ENCODE peak calls at places on chromosomes 11 and 22, in seven cellular contexts. K is PC-3; P is epithelial cell of esophagus; Q is fibroblast of lung; N is CD4-positive, alpha-beta T cell; B is GM20000; T is OCI-LY7. D is an unnamed sample.

GRCh38 chr11:2120359-2121100 is 18.7 kb downstream of the IGF2 start:
- DNase-seq in K (no peak), P (no peak), Q (peak; percentile 15), N (no peak), B (no peak), T (no peak), D (no peak)

GRCh38 chr11:126477526-126478275 is 122.2 kb downstream of the ST3GAL4 start:
- DNase-seq in K (no peak), P (no peak), Q (no peak), N (no peak), B (no peak), T (no peak), D (no peak)

GRCh38 chr11:62071408-62071807 is 52.4 kb upstream of the INCENP start:
- DNase-seq in K (no peak), P (peak; percentile 19), Q (no peak), N (no peak), B (no peak), T (no peak), D (no peak)

GRCh38 chr11:34490304-34490703 is 23.3 kb downstream of the ELF5 start:
- DNase-seq in K (no peak), P (no peak), Q (no peak), N (no peak), B (no peak), T (no peak), D (no peak)

GRCh38 chr22:26466196-26466595 is 17.4 kb downstream of the HPS4 start:
- DNase-seq in K (no peak), P (no peak), Q (no peak), N (no peak), B (no peak), T (no peak), D (no peak)

GRCh38 chr11:117923275-117923674 is 5.9 kb downstream of the TMPRSS13 start:
- DNase-seq in K (no peak), P (no peak), Q (no peak), N (no peak), B (no peak), T (no peak), D (no peak)

GRCh38 chr11:2932850-2933251 is 3.6 kb upstream of the PHLDA2 start:
- DNase-seq in K (peak; percentile 58), P (peak; percentile 69), Q (peak; percentile 67), N (no peak), B (no peak), T (no peak), D (peak; percentile 45)

GRCh38 chr11:133988686-133989410 is 32.1 kb upstream of the IGSF9B start:
- DNase-seq in K (no peak), P (no peak), Q (no peak), N (no peak), B (no peak), T (no peak), D (no peak)

GRCh38 chr11:122159173-122159701 is 43.2 kb upstream of the BLID start:
- DNase-seq in K (peak; percentile 75), P (peak; percentile 21), Q (peak; percentile 82), N (no peak), B (no peak), T (no peak), D (no peak)

GRCh38 chr11:125389339-125390166 is 106.5 kb downstream of the FEZ1 start:
- DNase-seq in K (no peak), P (no peak), Q (no peak), N (no peak), B (no peak), T (no peak), D (no peak)

GRCh38 chr11:46855167-46855566 is 9.1 kb upstream of the CKAP5 start:
- DNase-seq in K (no peak), P (no peak), Q (peak; percentile 20), N (no peak), B (no peak), T (no peak), D (no peak)

GRCh38 chr11:2531987-2532703 is 87.3 kb downstream of the KCNQ1 start:
- DNase-seq in K (no peak), P (no peak), Q (no peak), N (no peak), B (no peak), T (no peak), D (peak; percentile 48)

GRCh38 chr11:130644187-130644586 is 195.7 kb downstream of the ADAMTS15 start:
- DNase-seq in K (no peak), P (no peak), Q (no peak), N (no peak), B (no peak), T (no peak), D (no peak)

GRCh38 chr11:86818466-86819282 is 18.3 kb downstream of the PRSS23 start:
- DNase-seq in K (peak; percentile 78), P (peak; percentile 78), Q (peak; percentile 73), N (no peak), B (peak; percentile 55), T (peak; percentile 58), D (no peak)

DNA sequence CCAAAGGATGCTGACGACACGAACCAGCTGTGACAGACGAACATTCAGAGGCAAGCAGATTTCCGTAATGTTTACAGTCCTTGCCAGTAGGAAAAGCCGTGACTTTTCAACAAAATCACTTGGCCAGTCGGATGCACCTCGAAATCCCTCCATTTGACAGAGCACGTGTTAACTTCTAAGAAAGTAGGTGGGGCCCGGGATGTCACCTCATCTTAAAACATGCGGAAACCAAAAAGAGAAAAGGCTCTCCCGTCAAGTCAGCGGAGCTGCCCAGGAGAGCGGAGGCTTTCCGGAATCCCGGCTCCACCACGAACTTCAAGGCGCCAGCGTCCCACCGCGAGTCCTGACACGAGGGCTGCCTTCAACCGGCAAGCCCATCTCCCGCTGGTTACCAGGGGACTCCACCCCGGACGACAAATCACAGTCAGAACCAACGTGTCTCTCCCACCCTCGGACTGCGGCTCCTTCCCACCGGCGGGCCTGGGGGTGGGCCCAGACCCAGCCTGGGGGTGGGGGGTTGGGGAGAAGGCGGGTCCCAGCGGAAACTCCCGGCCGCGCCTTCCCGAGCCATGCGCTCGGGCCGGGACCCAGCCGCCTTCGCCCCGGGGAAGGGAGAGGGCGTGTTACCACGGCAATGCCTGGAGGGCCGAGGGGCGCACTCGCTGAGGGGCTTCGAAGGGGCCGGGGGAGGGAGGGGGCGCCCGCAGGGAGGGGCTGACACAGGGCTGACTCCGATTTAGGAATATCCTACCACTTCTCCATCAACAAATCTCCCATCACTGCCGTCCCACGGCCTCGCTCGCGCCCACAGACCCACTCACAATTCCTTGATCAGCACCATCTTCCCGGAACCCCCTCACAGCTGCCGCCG is 470 bp downstream of the PITPNB start:
- DNase-seq in K (peak; percentile 28), P (peak; percentile 60), Q (peak; percentile 61), N (peak; percentile 21), B (peak; percentile 53), T (peak; percentile 52), D (peak; percentile 57)
- TF ChIP-seq CTCF in K (no peak), P (no peak), Q (no peak), N (no peak), B (no peak), T (no peak), D (no peak)

GRCh38 chr22:20020533-20021195 is at the start of gene TANGO2:
- DNase-seq in K (peak; percentile 91), P (peak; percentile 93), Q (peak; percentile 83), N (peak; percentile 91), B (peak; percentile 100), T (peak; percentile 96), D (peak; percentile 94)

GRCh38 chr22:20023214-20023613 is 2.3 kb downstream of the TANGO2 start:
- DNase-seq in K (no peak), P (no peak), Q (no peak), N (no peak), B (no peak), T (no peak), D (no peak)

GRCh38 chr22:20019661-20020532 is 1.0 kb upstream of the TANGO2 start:
- DNase-seq in K (no peak), P (no peak), Q (no peak), N (no peak), B (no peak), T (no peak), D (no peak)

GRCh38 chr22:20022231-20023069 is 1.5 kb downstream of the TANGO2 start:
- DNase-seq in K (no peak), P (no peak), Q (no peak), N (no peak), B (no peak), T (no peak), D (no peak)

DNA sequence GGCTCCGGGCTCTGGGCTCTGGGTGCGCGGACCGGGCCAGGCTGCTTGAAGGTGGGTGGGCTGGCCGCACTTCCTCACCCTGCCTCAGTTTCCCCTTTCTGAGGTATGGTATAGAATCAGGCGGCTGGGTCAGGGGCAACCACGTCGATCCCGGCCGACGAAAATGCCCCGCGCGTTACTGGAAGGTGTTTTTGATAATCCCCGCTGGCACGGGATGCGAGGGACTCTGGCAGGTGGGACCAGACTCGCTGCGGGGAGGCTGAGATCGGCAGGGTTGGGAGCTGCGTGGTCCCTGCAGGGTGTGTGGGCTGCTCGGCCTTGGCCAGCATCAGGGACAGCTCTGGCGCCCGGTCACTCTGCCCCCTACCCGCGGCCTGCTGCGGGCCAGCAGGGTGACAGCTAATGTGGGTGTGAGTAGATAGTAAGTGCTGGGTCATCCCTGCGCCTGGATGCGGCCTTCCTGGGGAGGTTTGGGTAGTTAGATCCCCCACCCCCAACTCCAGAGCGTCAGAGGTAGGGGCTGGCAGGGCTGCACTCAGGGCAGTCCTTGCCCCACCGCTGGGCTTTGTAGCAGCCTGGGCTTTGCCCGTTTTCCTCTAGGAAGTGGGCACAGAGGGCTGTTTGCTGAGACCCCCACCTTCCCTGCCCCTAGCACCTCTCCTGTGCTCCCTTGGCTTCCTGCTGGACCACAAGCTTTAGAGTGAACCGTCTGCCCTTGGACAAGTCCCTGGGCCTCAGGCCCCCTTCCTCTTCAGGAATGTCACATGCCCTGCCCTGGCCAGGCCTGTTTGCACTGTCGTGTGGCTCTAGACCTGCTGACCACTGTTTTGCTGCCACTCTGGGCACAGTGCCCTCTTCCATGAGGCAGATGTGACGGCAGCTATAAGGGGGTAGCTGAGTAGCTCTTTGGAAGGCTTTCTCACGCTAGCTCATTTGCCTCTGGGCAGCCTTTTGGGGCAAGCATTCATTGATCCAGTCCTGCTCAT is 579 bp downstream of the TANGO2 start:
- DNase-seq in K (peak; percentile 46), P (peak; percentile 22), Q (peak; percentile 58), N (no peak), B (no peak), T (peak; percentile 14), D (peak; percentile 85)
- TF ChIP-seq CTCF in K (no peak), P (no peak), Q (no peak), N (no peak), B (no peak), T (no peak), D (no peak)

GRCh38 chr11:74322667-74323066 is 11.2 kb upstream of the P4HA3 start:
- DNase-seq in K (no peak), P (no peak), Q (peak; percentile 49), N (no peak), B (no peak), T (no peak), D (no peak)

GRCh38 chr11:74325649-74326645 is 14.5 kb upstream of the P4HA3 start:
- DNase-seq in K (no peak), P (no peak), Q (peak; percentile 93), N (no peak), B (no peak), T (no peak), D (peak; percentile 74)

GRCh38 chr11:74330065-74330858 is 18.8 kb upstream of the P4HA3 start:
- DNase-seq in K (peak; percentile 85), P (peak; percentile 66), Q (peak; percentile 82), N (no peak), B (no peak), T (no peak), D (no peak)

GRCh38 chr11:74326665-74327064 is 15.2 kb upstream of the P4HA3 start:
- DNase-seq in K (no peak), P (no peak), Q (no peak), N (no peak), B (no peak), T (no peak), D (no peak)

GRCh38 chr11:74327076-74327475 is 15.6 kb upstream of the P4HA3 start:
- DNase-seq in K (no peak), P (no peak), Q (no peak), N (no peak), B (no peak), T (no peak), D (no peak)
- TF ChIP-seq CTCF in K (no peak), P (no peak), Q (no peak), N (no peak), B (no peak), T (no peak), D (no peak)

GRCh38 chr11:69644071-69644961 is 3.4 kb downstream of the CCND1 start:
- DNase-seq in K (peak; percentile 75), P (peak; percentile 30), Q (peak; percentile 94), N (no peak), B (no peak), T (no peak), D (peak; percentile 92)
- TF ChIP-seq CTCF in K (peak; percentile 44), P (no peak), Q (peak; percentile 50), N (no peak), B (no peak), T (peak; percentile 15), D (peak; percentile 42)